ENCODE peak calls at places on chromosomes 3 and 15, in four cellular contexts. I, D, A and O are unnamed samples.

GRCh38 chr3:58059349-58060321 is 51.4 kb downstream of the FLNB start:
- DNase-seq in I (no peak), D (no peak), A (no peak), O (no peak)

GRCh38 chr3:160455846-160456245 is 6.3 kb upstream of the TRIM59 start:
- DNase-seq in I (no peak), D (no peak), A (no peak), O (no peak)

GRCh38 chr3:72906154-72906553 is 18.3 kb downstream of the GXYLT2 start:
- DNase-seq in I (no peak), D (peak; percentile 34), A (no peak), O (no peak)

GRCh38 chr3:183764854-183765731 is 60.3 kb downstream of the MAP6D1 start:
- DNase-seq in I (peak; percentile 18), D (no peak), A (peak; percentile 44), O (no peak)

GRCh38 chr3:182682263-182683229 is 110.8 kb upstream of the ATP11B start:
- DNase-seq in I (peak; percentile 76), D (peak; percentile 77), A (peak; percentile 40), O (peak; percentile 10)

GRCh38 chr3:194632983-194633348 is 253 bp downstream of the TMEM44 start:
- DNase-seq in I (no peak), D (no peak), A (no peak), O (no peak)

GRCh38 chr3:4935347-4935746 is 43.9 kb upstream of the BHLHE40 start:
- DNase-seq in I (no peak), D (no peak), A (peak; percentile 72), O (no peak)

GRCh38 chr15:90716317-90716975 is 700 bp upstream of the BLM start:
- DNase-seq in I (peak; percentile 25), D (no peak), A (no peak), O (no peak)

GRCh38 chr3:106819445-106819844 is 557.8 kb upstream of the CCDC54 start:
- DNase-seq in I (no peak), D (no peak), A (no peak), O (no peak)

GRCh38 chr15:56042982-56043980 is 49.9 kb upstream of the NEDD4 start:
- DNase-seq in I (no peak), D (no peak), A (no peak), O (peak; percentile 62)

GRCh38 chr3:155195558-155195957 is 97.9 kb downstream of the STRIT1 start:
- DNase-seq in I (no peak), D (no peak), A (no peak), O (no peak)
- H3K4me2 ChIP-seq in I (no peak overlapping the region), D (no peak overlapping the region), A (no peak overlapping the region), O (no peak overlapping the region)

DNA sequence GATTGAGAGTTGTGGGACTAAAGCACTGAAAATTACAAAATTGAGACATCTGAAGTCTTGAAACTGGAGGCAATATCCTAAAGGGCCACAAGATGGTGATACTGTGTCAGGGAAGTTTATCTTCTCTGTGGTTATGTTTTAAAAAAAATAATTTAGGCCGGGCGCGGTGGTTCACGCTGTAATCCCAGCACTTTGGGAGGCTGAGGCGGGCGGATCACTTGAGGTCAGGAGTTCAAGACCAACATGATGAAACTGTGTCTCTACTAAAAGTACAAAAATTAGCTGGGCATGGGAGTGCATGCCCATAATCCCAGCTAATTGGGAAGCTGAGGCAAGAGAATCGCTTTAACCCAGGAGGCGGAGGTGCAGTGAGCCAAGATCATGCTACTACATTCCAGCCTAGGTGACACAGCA is 17.9 kb upstream of the NIT2 start:
- DNase-seq in I (peak; percentile 64), D (no peak), A (peak; percentile 77), O (peak; percentile 40)
- H3K4me2 ChIP-seq in I (no peak overlapping the region), D (no peak overlapping the region), A (no peak overlapping the region), O (no peak overlapping the region)

GRCh38 chr3:113084777-113085176 is 94.0 kb downstream of the GTPBP8 start:
- DNase-seq in I (no peak), D (no peak), A (peak; percentile 47), O (no peak)

GRCh38 chr3:113079532-113079931 is 88.7 kb downstream of the GTPBP8 start:
- DNase-seq in I (no peak), D (no peak), A (no peak), O (no peak)
- H3K4me2 ChIP-seq in I (no peak overlapping the region), D (no peak overlapping the region), A (no peak overlapping the region), O (no peak overlapping the region)

GRCh38 chr15:70241561-70242320 is 144.0 kb upstream of the TLE3 start:
- DNase-seq in I (no peak), D (no peak), A (no peak), O (no peak)
- H3K4me2 ChIP-seq in I (no peak overlapping the region), D (no peak overlapping the region), A (no peak overlapping the region), O (no peak overlapping the region)

GRCh38 chr15:62506217-62506805 is 341.2 kb upstream of the C2CD4B start:
- DNase-seq in I (no peak), D (no peak), A (peak; percentile 43), O (no peak)

GRCh38 chr15:62509395-62509973 is 344.4 kb upstream of the C2CD4B start:
- DNase-seq in I (no peak), D (peak; percentile 45), A (no peak), O (no peak)

GRCh38 chr15:62502451-62502850 is 337.4 kb upstream of the C2CD4B start:
- DNase-seq in I (no peak), D (no peak), A (no peak), O (no peak)

GRCh38 chr15:62503451-62503850 is 338.4 kb upstream of the C2CD4B start:
- DNase-seq in I (no peak), D (no peak), A (no peak), O (no peak)

GRCh38 chr15:62505761-62506160 is 340.7 kb upstream of the C2CD4B start:
- DNase-seq in I (no peak), D (no peak), A (no peak), O (no peak)
- H3K4me2 ChIP-seq in I (no peak overlapping the region), D (no peak overlapping the region), A (peak overlapping the region; percentile 31), O (no peak overlapping the region)

DNA sequence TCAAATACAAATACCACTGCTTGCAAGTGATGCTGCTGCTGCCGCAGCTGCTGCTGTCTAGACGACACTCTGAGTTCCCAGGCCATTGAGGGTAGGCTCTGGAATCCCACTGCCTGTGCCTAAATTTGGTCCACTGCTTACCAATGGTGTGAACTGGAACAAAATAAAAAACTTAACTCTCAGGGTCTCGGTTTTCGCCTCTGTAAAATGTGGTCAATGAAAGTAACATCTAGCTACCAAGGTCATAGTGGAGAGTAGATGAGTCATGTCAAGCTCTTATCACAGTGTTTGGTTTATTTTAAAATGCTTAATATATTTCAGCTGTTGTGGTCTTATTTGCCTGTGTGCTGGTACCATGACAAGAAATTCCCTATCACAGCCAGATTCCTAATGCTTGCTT is 299.3 kb downstream of the CLSTN2 start:
- DNase-seq in I (no peak), D (no peak), A (no peak), O (no peak)
- H3K4me2 ChIP-seq in I (no peak overlapping the region), D (no peak overlapping the region), A (no peak overlapping the region), O (no peak overlapping the region)

GRCh38 chr3:131806736-131807135 is 228.1 kb downstream of the CPNE4 start:
- DNase-seq in I (no peak), D (no peak), A (no peak), O (no peak)

GRCh38 chr3:131801566-131801965 is 233.2 kb downstream of the CPNE4 start:
- DNase-seq in I (no peak), D (no peak), A (no peak), O (no peak)

GRCh38 chr3:131803113-131803512 is 231.7 kb downstream of the CPNE4 start:
- DNase-seq in I (no peak), D (no peak), A (no peak), O (no peak)

GRCh38 chr3:131804565-131805133 is 230.2 kb downstream of the CPNE4 start:
- DNase-seq in I (no peak), D (no peak), A (no peak), O (no peak)

GRCh38 chr3:131802029-131802428 is 232.8 kb downstream of the CPNE4 start:
- DNase-seq in I (no peak), D (no peak), A (no peak), O (no peak)
- H3K4me2 ChIP-seq in I (no peak overlapping the region), D (no peak overlapping the region), A (no peak overlapping the region), O (no peak overlapping the region)